ENCODE peak calls at places on chromosomes 4 and X, in five cellular contexts. C, H, K, O and G are unnamed samples. For H3K36me3 and H3K4me1, the result is how much of the 10 kb centered on the place peaks cover.

GRCh38 chrX:25156323-25156722 is 140.6 kb upstream of the ARX start:
- DNase-seq in O (no peak), H (no peak), C (no peak), K (no peak), G (no peak)

GRCh38 chr4:16032382-16032743 is 51.5 kb downstream of the PROM1 start:
- DNase-seq in C (no peak), H (no peak), K (no peak), O (no peak), G (no peak)

GRCh38 chr4:109163493-109163892 is 139.0 kb downstream of the COL25A1 start:
- DNase-seq in O (no peak), K (no peak), C (no peak), H (no peak), G (no peak)

GRCh38 chr4:77158487-77158861 is 1.5 kb downstream of the CCNG2 start:
- DNase-seq in O (no peak), H (no peak), K (no peak), C (no peak), G (no peak)

GRCh38 chr4:156898373-156899117 is 73.1 kb downstream of the PDGFC start:
- DNase-seq in H (no peak), K (no peak), O (no peak), C (no peak), G (no peak)

GRCh38 chrX:17247144-17247543 is 127.9 kb upstream of the NHS start:
- DNase-seq in K (no peak), O (no peak), H (no peak), C (no peak), G (no peak)

GRCh38 chrX:8760021-8760420 is 28.1 kb upstream of the ANOS1 start:
- DNase-seq in O (no peak), H (no peak), C (no peak), K (no peak), G (no peak)

GRCh38 chrX:30215357-30215843 is at the start of gene MAGEB2:
- DNase-seq in H (no peak), C (no peak), K (no peak), O (peak), G (no peak)

GRCh38 chrX:132017431-132018185 is 5.5 kb upstream of the STK26 start:
- DNase-seq in H (no peak), O (no peak), C (no peak), K (no peak), G (no peak)

GRCh38 chr4:119627267-119628190 is 1.1 kb downstream of the PDE5A start:
- DNase-seq in O (peak), H (peak), K (no peak), C (peak), G (peak)

GRCh38 chr4:20253799-20254409 is 2.2 kb downstream of the SLIT2 start:
- DNase-seq in C (peak), O (peak), K (no peak), H (no peak), G (no peak)

GRCh38 chrX:22097295-22097694 is 65.2 kb downstream of the PHEX start:
- DNase-seq in K (no peak), H (no peak), O (no peak), C (no peak), G (no peak)

GRCh38 chrX:11381464-11381863 is 88.3 kb downstream of the AMELX start:
- DNase-seq in O (peak), K (no peak), H (no peak), C (peak), G (no peak)

DNA sequence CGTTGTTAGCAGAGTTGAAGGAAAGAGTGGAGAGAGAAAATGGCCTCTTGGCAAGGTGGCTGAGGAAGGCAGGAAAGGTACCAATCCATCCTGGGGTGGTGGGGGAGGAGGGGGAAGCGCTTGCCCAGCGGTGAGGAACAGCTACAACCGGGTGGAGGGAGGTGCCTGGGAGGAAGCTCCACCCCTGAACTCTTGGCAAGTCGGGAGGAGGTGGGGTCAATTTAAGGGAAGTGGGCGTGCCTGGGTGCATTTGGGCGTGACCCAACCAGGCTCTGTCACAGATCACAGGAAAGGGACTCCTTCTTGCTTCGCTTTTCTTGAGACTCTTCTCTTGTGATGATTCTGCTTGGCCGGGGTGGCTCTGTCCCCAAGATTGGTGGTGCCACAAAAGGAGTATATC is 41.7 kb downstream of the BCORL1 start:
- DNase-seq in C (peak), K (no peak), H (peak), O (peak), G (peak)
- H3K36me3 ChIP-seq in C (under half), K (under half), H (under half), O (under half), G (under half)

GRCh38 chr4:184453402-184454160 is 20.8 kb downstream of the IRF2 start:
- DNase-seq in C (peak), K (no peak), H (peak), O (peak), G (peak)
- H3K4me1 ChIP-seq in C (under half), K (half or more), H (under half), O (under half), G (half or more)

GRCh38 chrX:133745361-133745760 is 240.0 kb downstream of the GPC3 start:
- DNase-seq in K (no peak), O (no peak), C (no peak), H (no peak), G (no peak)
- H3K27ac ChIP-seq in K (no peak), O (no peak), C (no peak), H (no peak), G (no peak)

DNA sequence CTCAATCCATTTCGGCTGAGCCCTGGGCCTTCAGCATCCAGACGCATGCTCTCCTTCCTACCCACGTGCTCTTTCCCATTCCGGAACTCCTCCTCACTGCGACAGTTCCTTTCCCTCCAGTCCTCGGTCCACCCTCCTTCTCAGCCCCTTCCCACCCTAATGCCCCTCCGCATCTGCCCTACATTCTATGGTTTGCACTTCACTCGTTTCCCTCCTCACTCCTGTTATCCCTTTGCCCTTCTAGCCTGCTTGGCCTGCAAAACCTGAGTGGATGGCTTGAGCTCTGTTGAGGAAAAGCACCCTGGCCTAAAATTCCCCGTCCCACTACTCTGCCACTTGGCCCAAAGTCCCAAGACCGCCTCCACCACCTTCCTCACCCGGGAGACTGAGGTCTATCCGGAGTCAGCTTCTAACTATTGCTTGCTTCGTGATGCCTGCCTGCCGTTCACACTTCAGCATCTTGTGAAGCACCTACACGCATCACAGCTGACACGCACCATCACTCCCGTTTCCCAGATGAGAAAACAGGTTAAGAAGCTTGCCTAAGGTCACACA is 38.6 kb downstream of the MAP7D3 start:
- DNase-seq in O (no peak), C (no peak), K (no peak), H (no peak), G (no peak)
- H3K36me3 ChIP-seq in O (under half), C (under half), K (under half), H (under half), G (under half)

DNA sequence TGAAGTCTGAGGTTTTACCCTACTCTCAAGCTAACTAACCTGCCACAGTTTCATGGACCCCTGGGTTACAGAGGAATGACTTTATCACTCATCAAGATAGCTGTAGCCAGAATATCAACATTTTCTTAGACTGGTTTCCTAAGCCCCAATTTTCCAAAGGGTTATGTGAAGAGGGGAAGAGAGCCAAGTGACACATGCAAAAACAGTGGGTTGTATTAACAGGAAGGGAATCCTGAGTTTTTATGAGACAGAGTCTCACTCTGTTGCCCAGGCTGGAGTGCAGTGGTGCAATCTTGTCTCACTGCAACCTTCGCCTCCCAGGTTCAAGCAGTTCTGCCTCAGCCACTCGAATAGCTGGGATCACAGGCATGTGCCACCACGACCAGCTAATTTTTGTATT is 5.4 kb downstream of the AFF1 start:
- DNase-seq in K (no peak), H (no peak), C (no peak), O (no peak), G (no peak)
- H3K4me1 ChIP-seq in K (half or more), H (under half), C (half or more), O (under half), G (half or more)

DNA sequence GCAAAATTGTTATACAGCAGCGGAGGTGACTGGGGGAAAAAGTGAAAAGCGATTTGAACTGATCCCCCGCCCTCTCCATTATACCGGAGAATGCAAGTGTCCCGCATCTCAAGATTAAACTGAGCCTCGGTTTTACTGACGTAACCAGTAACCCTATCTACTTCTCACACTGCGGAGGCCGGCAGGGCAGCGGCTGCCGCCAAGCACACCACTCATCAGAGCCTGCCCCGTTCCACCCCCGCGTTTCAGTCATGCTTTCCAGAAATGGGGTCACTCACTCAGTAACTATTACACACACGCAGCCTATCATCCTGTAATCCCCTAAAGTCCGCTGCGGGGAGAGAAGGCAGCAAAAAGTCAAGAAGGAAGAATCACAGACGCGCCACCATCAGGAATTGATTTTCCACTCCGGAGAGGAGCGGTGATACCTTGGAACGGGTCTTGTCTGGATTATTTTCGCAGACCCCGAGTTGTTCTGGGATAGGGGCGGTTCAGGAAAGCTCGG is 1.4 kb downstream of the RPS6KA3 start:
- DNase-seq in H (peak), K (no peak), O (peak), C (peak), G (peak)
- H3K27ac ChIP-seq in H (peak), K (peak), O (peak), C (peak), G (peak)